ENCODE peak calls at places on chromosomes 2 and 18, in seven cellular contexts. Y, U, L, Z, S, J and A are unnamed samples. For H3K36me3, the result is how much of the 10 kb centered on the place peaks cover.

GRCh38 chr2:230434677-230435324 is 18.8 kb downstream of the SP100 start:
- DNase-seq in Y (no peak), U (no peak), L (no peak), Z (no peak), S (no peak), J (no peak), A (no peak)

GRCh38 chr2:71908798-71909197 is 238.9 kb downstream of the CYP26B1 start:
- DNase-seq in Y (no peak), U (no peak), L (no peak), Z (no peak), S (no peak), J (no peak), A (no peak)

GRCh38 chr2:11079131-11079824 is 76.0 kb upstream of the SLC66A3 start:
- DNase-seq in Y (no peak), U (no peak), L (no peak), Z (no peak), S (no peak), J (peak), A (no peak)

GRCh38 chr18:60668583-60668982 is 296.0 kb upstream of the MC4R start:
- DNase-seq in Y (no peak), U (no peak), L (no peak), Z (no peak), S (peak), J (peak), A (no peak)

GRCh38 chr2:18119883-18120282 is 241.4 kb downstream of the KCNS3 start:
- DNase-seq in Y (no peak), U (no peak), L (no peak), Z (peak), S (no peak), J (no peak), A (no peak)

GRCh38 chr2:204860249-204860648 is 315.0 kb downstream of the PARD3B start:
- DNase-seq in Y (no peak), U (peak), L (no peak), Z (peak), S (no peak), J (no peak), A (no peak)

GRCh38 chr2:145141981-145142380 is 622.1 kb upstream of the ZEB2 start:
- DNase-seq in Y (no peak), U (no peak), L (no peak), Z (no peak), S (no peak), J (no peak), A (no peak)

GRCh38 chr2:137493261-137493660 is 471.0 kb upstream of the HNMT start:
- DNase-seq in Y (no peak), U (no peak), L (peak), Z (no peak), S (no peak), J (no peak), A (no peak)

GRCh38 chr2:36919041-36919837 is 47.1 kb downstream of the STRN start:
- DNase-seq in Y (peak), U (no peak), L (no peak), Z (no peak), S (peak), J (no peak), A (no peak)

GRCh38 chr18:70181015-70181414 is 24.5 kb downstream of the RTTN start:
- DNase-seq in Y (no peak), U (no peak), L (no peak), Z (no peak), S (no peak), J (peak), A (no peak)

GRCh38 chr2:186806591-186806990 is 42.4 kb downstream of the ZSWIM2 start:
- DNase-seq in Y (no peak), U (no peak), L (no peak), Z (no peak), S (no peak), J (no peak), A (no peak)

GRCh38 chr2:65129276-65129612 is 662 bp downstream of the RAB1A start:
- DNase-seq in Y (no peak), U (no peak), L (peak), Z (no peak), S (no peak), J (no peak), A (no peak)

GRCh38 chr2:178327516-178327915 is 123.5 kb downstream of the PRKRA start:
- DNase-seq in Y (no peak), U (no peak), L (no peak), Z (no peak), S (no peak), J (no peak), A (no peak)

GRCh38 chr2:227608469-227609338 is 5.9 kb downstream of the SCYGR3 start:
- DNase-seq in Y (no peak), U (no peak), L (no peak), Z (no peak), S (no peak), J (no peak), A (no peak)

GRCh38 chr2:152861349-152861942 is 143.0 kb downstream of the ARL6IP6 start:
- DNase-seq in Y (peak), U (peak), L (peak), Z (no peak), S (peak), J (peak), A (no peak)

GRCh38 chr18:46289458-46289857 is 185.3 kb downstream of the HAUS1 start:
- DNase-seq in Y (no peak), U (no peak), L (no peak), Z (no peak), S (no peak), J (no peak), A (no peak)

GRCh38 chr2:145305854-145306253 is 785.9 kb upstream of the ZEB2 start:
- DNase-seq in Y (no peak), U (peak), L (no peak), Z (no peak), S (no peak), J (no peak), A (no peak)

GRCh38 chr2:74109551-74109950 is 38.2 kb downstream of the BOLA3 start:
- DNase-seq in Y (no peak), U (no peak), L (no peak), Z (no peak), S (no peak), J (no peak), A (no peak)

GRCh38 chr18:27581261-27581904 is 396.3 kb upstream of the CHST9 start:
- DNase-seq in Y (no peak), U (no peak), L (no peak), Z (no peak), S (no peak), J (no peak), A (no peak)

GRCh38 chr2:25806941-25807340 is 71.3 kb downstream of the ASXL2 start:
- DNase-seq in Y (no peak), U (no peak), L (no peak), Z (no peak), S (no peak), J (no peak), A (no peak)

GRCh38 chr2:188291617-188292445 is at the start of gene GULP1:
- DNase-seq in Y (peak), U (peak), L (peak), Z (peak), S (peak), J (peak), A (peak)

GRCh38 chr2:177147093-177147694 is 65.4 kb upstream of the HNRNPA3 start:
- DNase-seq in Y (peak), U (no peak), L (no peak), Z (no peak), S (peak), J (peak), A (no peak)

GRCh38 chr2:238873841-238874240 is 26.0 kb downstream of the TWIST2 start:
- DNase-seq in Y (no peak), U (no peak), L (no peak), Z (no peak), S (no peak), J (no peak), A (no peak)

GRCh38 chr18:68041327-68041726 is 524.8 kb upstream of the DSEL start:
- DNase-seq in Y (no peak), U (no peak), L (no peak), Z (no peak), S (no peak), J (no peak), A (no peak)

GRCh38 chr2:23491622-23492336 is 106.8 kb downstream of the KLHL29 start:
- DNase-seq in Y (no peak), U (peak), L (no peak), Z (no peak), S (no peak), J (no peak), A (no peak)

GRCh38 chr2:30721241-30721640 is 86.0 kb downstream of the CAPN13 start:
- DNase-seq in Y (no peak), U (no peak), L (peak), Z (no peak), S (no peak), J (no peak), A (no peak)

GRCh38 chr2:36824281-36824680 is 127.8 kb downstream of the VIT start:
- DNase-seq in Y (no peak), U (no peak), L (no peak), Z (no peak), S (peak), J (no peak), A (no peak)

GRCh38 chr2:27294928-27295327 is 12.7 kb downstream of the TRIM54 start:
- DNase-seq in Y (no peak), U (no peak), L (no peak), Z (no peak), S (no peak), J (no peak), A (no peak)

GRCh38 chr2:72940786-72941185 is 23.5 kb downstream of the EMX1 start:
- DNase-seq in Y (peak), U (no peak), L (no peak), Z (no peak), S (peak), J (no peak), A (no peak)

GRCh38 chr2:41954304-41955291 is 93.2 kb upstream of the PKDCC start:
- DNase-seq in Y (no peak), U (peak), L (no peak), Z (no peak), S (no peak), J (no peak), A (no peak)

GRCh38 chr2:41955641-41956040 is 92.2 kb upstream of the PKDCC start:
- DNase-seq in Y (no peak), U (no peak), L (no peak), Z (no peak), S (no peak), J (no peak), A (no peak)

GRCh38 chr2:41958775-41959174 is 89.0 kb upstream of the PKDCC start:
- DNase-seq in Y (no peak), U (no peak), L (no peak), Z (no peak), S (no peak), J (no peak), A (no peak)

GRCh38 chr2:41959760-41960159 is 88.1 kb upstream of the PKDCC start:
- DNase-seq in Y (no peak), U (no peak), L (no peak), Z (no peak), S (no peak), J (no peak), A (no peak)

GRCh38 chr2:41957431-41957830 is 90.4 kb upstream of the PKDCC start:
- DNase-seq in Y (no peak), U (no peak), L (no peak), Z (no peak), S (no peak), J (no peak), A (no peak)
- TF ChIP-seq CTCF in Y (no peak), U (no peak), L (no peak), Z (no peak), S (no peak), J (no peak), A (no peak)

GRCh38 chr18:2952605-2953004 is 60.3 kb downstream of the LPIN2 start:
- DNase-seq in Y (no peak), U (no peak), L (no peak), Z (no peak), S (no peak), J (no peak), A (no peak)
- H3K36me3 ChIP-seq in Y (under half), U (half or more), L (under half), Z (under half), S (under half), J (under half), A (half or more)

GRCh38 chr2:217858519-217859466 is 144.0 kb downstream of the TNS1 start:
- DNase-seq in Y (peak), U (peak), L (peak), Z (peak), S (no peak), J (no peak), A (peak)

GRCh38 chr2:217863874-217864273 is 138.9 kb downstream of the TNS1 start:
- DNase-seq in Y (no peak), U (no peak), L (no peak), Z (peak), S (no peak), J (no peak), A (no peak)

GRCh38 chr2:217859926-217860325 is 142.9 kb downstream of the TNS1 start:
- DNase-seq in Y (no peak), U (no peak), L (no peak), Z (no peak), S (no peak), J (no peak), A (no peak)

GRCh38 chr2:217857624-217858506 is 144.9 kb downstream of the TNS1 start:
- DNase-seq in Y (no peak), U (no peak), L (no peak), Z (peak), S (no peak), J (no peak), A (peak)

GRCh38 chr2:217861334-217861877 is 141.4 kb downstream of the TNS1 start:
- DNase-seq in Y (no peak), U (no peak), L (no peak), Z (no peak), S (no peak), J (no peak), A (no peak)
- H3K27ac ChIP-seq in Y (no peak), U (no peak), L (no peak), Z (no peak), S (no peak), J (no peak), A (peak)

GRCh38 chr18:11741505-11742145 is 52.6 kb downstream of the GNAL start:
- DNase-seq in Y (peak), U (no peak), L (no peak), Z (no peak), S (peak), J (peak), A (no peak)
- TF ChIP-seq CTCF in Y (peak), U (peak), L (peak), Z (peak), S (peak), J (peak), A (no peak)

GRCh38 chr2:106120432-106120831 is 73.7 kb downstream of the UXS1 start:
- DNase-seq in Y (no peak), U (no peak), L (no peak), Z (no peak), S (no peak), J (no peak), A (no peak)

GRCh38 chr2:106116248-106116647 is 77.9 kb downstream of the UXS1 start:
- DNase-seq in Y (no peak), U (no peak), L (no peak), Z (no peak), S (no peak), J (no peak), A (no peak)

GRCh38 chr2:106117347-106117746 is 76.8 kb downstream of the UXS1 start:
- DNase-seq in Y (no peak), U (no peak), L (no peak), Z (no peak), S (no peak), J (no peak), A (no peak)

GRCh38 chr2:106119074-106119473 is 75.0 kb downstream of the UXS1 start:
- DNase-seq in Y (no peak), U (no peak), L (no peak), Z (no peak), S (no peak), J (no peak), A (no peak)

DNA sequence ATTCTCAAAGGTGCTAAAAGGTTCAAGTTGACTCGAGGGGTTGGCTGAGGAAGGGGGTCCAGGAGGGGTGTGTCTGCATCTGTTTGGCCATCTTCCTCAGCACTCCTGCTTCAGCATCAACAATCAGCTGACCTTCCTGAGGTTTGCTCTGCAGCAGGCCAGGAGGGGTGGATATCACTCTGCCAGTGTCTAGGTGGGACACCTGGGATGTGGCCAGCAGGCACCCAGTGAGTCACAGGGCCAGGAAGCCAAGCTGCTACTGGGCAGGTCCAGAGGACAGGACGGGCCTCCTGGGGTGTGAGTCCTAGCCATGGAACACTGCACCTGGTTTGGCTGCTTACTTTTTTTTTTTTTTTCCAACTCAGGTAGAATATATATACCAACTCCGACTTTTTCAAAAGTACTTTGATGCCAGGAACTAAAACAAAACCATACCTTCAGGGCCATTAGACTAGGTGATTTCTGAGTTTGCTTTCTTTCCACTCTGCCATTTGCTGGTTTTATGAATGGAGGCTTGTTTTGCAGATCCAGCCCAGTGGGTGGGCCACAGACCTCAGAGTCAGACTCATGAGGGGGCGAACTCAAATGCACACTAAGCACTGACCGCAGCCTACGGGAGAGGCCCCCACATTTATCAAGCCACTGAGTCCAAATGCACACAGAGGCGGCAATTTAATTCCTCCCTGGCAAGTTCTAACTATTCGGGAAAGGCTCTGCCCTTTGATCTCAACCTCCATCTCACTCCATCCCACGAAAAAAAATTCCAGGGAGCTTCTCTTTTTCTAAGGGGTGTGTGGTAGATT is 76.0 kb downstream of the UXS1 start:
- DNase-seq in Y (no peak), U (no peak), L (no peak), Z (no peak), S (no peak), J (peak), A (no peak)
- H3K36me3 ChIP-seq in Y (under half), U (under half), L (under half), Z (under half), S (under half), J (under half), A (under half)

GRCh38 chr2:69682525-69682924 is 39.0 kb upstream of the AAK1 start:
- DNase-seq in Y (no peak), U (no peak), L (no peak), Z (no peak), S (no peak), J (no peak), A (no peak)
- H3K27ac ChIP-seq in Y (no peak), U (no peak), L (no peak), Z (peak), S (no peak), J (peak), A (peak)